ENCODE peak calls at places on chromosome 16, in four cellular contexts. One of them, this sample, is unnamed.

GRCh38 chr16:72060405-72060804 is 2.6 kb upstream of the HPR start:
- DNase-seq in NCI-H2081: no peak
- DNase-seq in NCI-H1092: no peak
- DNase-seq in colonic mucosa: no peak
- DNase-seq in this sample: no peak

GRCh38 chr16:69482410-69482951 is 58.1 kb downstream of the CYB5B start:
- DNase-seq in NCI-H1092: peak; percentile 91
- DNase-seq in NCI-H2081: peak; percentile 16
- DNase-seq in colonic mucosa: peak; percentile 28
- DNase-seq in this sample: peak; percentile 43

GRCh38 chr16:59635674-59636073 is 901.6 kb upstream of the GOT2 start:
- DNase-seq in NCI-H1092: no peak
- DNase-seq in colonic mucosa: no peak
- DNase-seq in NCI-H2081: no peak
- DNase-seq in this sample: no peak

GRCh38 chr16:70809392-70810060 is 8.6 kb upstream of the VAC14 start:
- DNase-seq in colonic mucosa: no peak
- DNase-seq in NCI-H1092: peak; percentile 59
- DNase-seq in NCI-H2081: no peak
- DNase-seq in this sample: no peak

GRCh38 chr16:51562896-51563295 is 411.8 kb upstream of the SALL1 start:
- DNase-seq in colonic mucosa: no peak
- DNase-seq in NCI-H1092: no peak
- DNase-seq in NCI-H2081: no peak
- DNase-seq in this sample: no peak

GRCh38 chr16:29819506-29819905 is 756 bp upstream of the MVP start:
- DNase-seq in NCI-H2081: no peak
- DNase-seq in NCI-H1092: no peak
- DNase-seq in colonic mucosa: peak; percentile 70
- DNase-seq in this sample: no peak

GRCh38 chr16:65624696-65625095 is 502.8 kb upstream of the CDH11 start:
- DNase-seq in NCI-H2081: no peak
- DNase-seq in colonic mucosa: no peak
- DNase-seq in NCI-H1092: no peak
- DNase-seq in this sample: peak; percentile 10

GRCh38 chr16:87669672-87670071 is 67.4 kb downstream of the JPH3 start:
- DNase-seq in NCI-H2081: no peak
- DNase-seq in NCI-H1092: no peak
- DNase-seq in colonic mucosa: no peak
- DNase-seq in this sample: no peak

GRCh38 chr16:4505356-4506153 is 29.4 kb downstream of the HMOX2 start:
- DNase-seq in colonic mucosa: no peak
- DNase-seq in NCI-H2081: no peak
- DNase-seq in NCI-H1092: no peak
- DNase-seq in this sample: no peak

GRCh38 chr16:55189179-55189578 is 134.8 kb upstream of the IRX6 start:
- DNase-seq in colonic mucosa: no peak
- DNase-seq in NCI-H2081: peak; percentile 32
- DNase-seq in NCI-H1092: no peak
- DNase-seq in this sample: no peak

GRCh38 chr16:30665155-30665829 is 7.1 kb downstream of the FBRS start:
- DNase-seq in NCI-H1092: no peak
- DNase-seq in NCI-H2081: no peak
- DNase-seq in colonic mucosa: no peak
- DNase-seq in this sample: no peak

GRCh38 chr16:31874354-31875111 is 926 bp downstream of the ZNF267 start:
- DNase-seq in NCI-H1092: no peak
- DNase-seq in NCI-H2081: peak; percentile 11
- DNase-seq in colonic mucosa: peak; percentile 49
- DNase-seq in this sample: no peak

GRCh38 chr16:57620316-57621231 is 7.9 kb upstream of the ADGRG1 start:
- DNase-seq in NCI-H1092: no peak
- DNase-seq in NCI-H2081: no peak
- DNase-seq in colonic mucosa: peak; percentile 76
- DNase-seq in this sample: no peak

GRCh38 chr16:20372696-20373095 is 20.2 kb upstream of the UMOD start:
- DNase-seq in NCI-H2081: no peak
- DNase-seq in NCI-H1092: no peak
- DNase-seq in colonic mucosa: no peak
- DNase-seq in this sample: no peak

GRCh38 chr16:84382396-84382795 is 14.1 kb downstream of the ATP2C2 start:
- DNase-seq in NCI-H1092: no peak
- DNase-seq in colonic mucosa: no peak
- DNase-seq in NCI-H2081: no peak
- DNase-seq in this sample: no peak

GRCh38 chr16:71703324-71703723 is 21.2 kb downstream of the PHLPP2 start:
- DNase-seq in NCI-H2081: no peak
- DNase-seq in colonic mucosa: no peak
- DNase-seq in NCI-H1092: no peak
- DNase-seq in this sample: no peak

GRCh38 chr16:68893710-68894705 is 50.7 kb downstream of the TANGO6 start:
- DNase-seq in NCI-H1092: no peak
- DNase-seq in colonic mucosa: no peak
- DNase-seq in NCI-H2081: no peak
- DNase-seq in this sample: no peak

GRCh38 chr16:4021916-4022315 is 94.3 kb downstream of the ADCY9 start:
- DNase-seq in NCI-H1092: no peak
- DNase-seq in colonic mucosa: no peak
- DNase-seq in NCI-H2081: no peak
- DNase-seq in this sample: no peak